ENCODE peak calls at places on chromosome 13, in nine cellular contexts. X is CD8-positive, alpha-beta T cell; P is left cardiac atrium; E is GM03348; L is BJ; D is choroid plexus epithelial cell; J is DMS153; I is upper lobe of right lung; R is posterior cingulate gyrus. W is an unnamed sample.

GRCh38 chr13:31310781-31311180 is 111.0 kb downstream of the B3GLCT start:
- DNase-seq in P (peak), E (no peak), R (no peak), J (no peak), D (peak), X (no peak), L (no peak), I (no peak), W (no peak)

GRCh38 chr13:112014857-112015256 is 52.1 kb upstream of the SOX1 start:
- DNase-seq in X (no peak), E (no peak), J (no peak), R (no peak), P (no peak), L (no peak), D (no peak), I (no peak), W (no peak)

GRCh38 chr13:108495686-108496363 is 133.6 kb upstream of the MYO16 start:
- DNase-seq in X (no peak), P (no peak), D (peak), L (no peak), J (no peak), E (peak), R (no peak), I (no peak), W (peak)

GRCh38 chr13:65856464-65856863 is 1373.7 kb downstream of the PCDH9 start:
- DNase-seq in D (peak), L (peak), J (no peak), P (no peak), I (no peak), R (no peak), X (no peak), E (peak), W (no peak)

GRCh38 chr13:113904411-113904810 is 40.5 kb upstream of the GAS6 start:
- DNase-seq in P (peak), D (peak), J (peak), X (no peak), L (no peak), R (no peak), I (peak), E (peak), W (peak)

GRCh38 chr13:112968380-112968909 is 569 bp upstream of the MCF2L start:
- DNase-seq in E (no peak), R (peak), L (no peak), D (no peak), I (peak), X (peak), P (peak), J (peak), W (no peak)

GRCh38 chr13:32426191-32426980 is 1.5 kb downstream of the N4BP2L1 start:
- DNase-seq in L (no peak), R (no peak), P (no peak), J (peak), X (peak), I (no peak), D (peak), E (peak), W (no peak)

GRCh38 chr13:98937911-98938381 is 39.9 kb downstream of the DOCK9 start:
- DNase-seq in X (no peak), P (no peak), E (no peak), L (no peak), D (peak), J (no peak), R (no peak), I (no peak), W (peak)

GRCh38 chr13:112759053-112759452 is 69.2 kb downstream of the ATP11A start:
- DNase-seq in P (no peak), D (no peak), J (no peak), R (no peak), X (no peak), L (no peak), E (no peak), I (no peak), W (no peak)

GRCh38 chr13:107234315-107234714 is 666.4 kb upstream of the ARGLU1 start:
- DNase-seq in I (no peak), L (no peak), D (peak), P (no peak), J (no peak), E (no peak), R (no peak), X (no peak), W (no peak)

W was measured in WTC11.